ENCODE peak calls at places on chromosomes 12 and 14, in six cellular contexts. W is mammary epithelial cell, A is heart right ventricle, V is RWPE2, X is uterus, C is HCT116. H is an unnamed sample. For H3K4me1 and H3K27me3, the result is how much of the 10 kb centered on the place peaks cover.

GRCh38 chr12:43318002-43318401 is 234.0 kb downstream of the ADAMTS20 start:
- DNase-seq in X (no peak), A (no peak), V (no peak), C (no peak), W (peak), H (no peak)

GRCh38 chr14:92539875-92540274 is 26.3 kb downstream of the RIN3 start:
- DNase-seq in C (no peak), A (peak), X (no peak), V (no peak), W (no peak), H (no peak)

GRCh38 chr12:51689972-51690371 is 98.9 kb downstream of the SCN8A start:
- DNase-seq in V (no peak), X (no peak), W (no peak), C (no peak), A (no peak), H (no peak)

GRCh38 chr12:95986635-95987535 is 9.3 kb downstream of the HAL start:
- DNase-seq in W (no peak), X (no peak), A (no peak), V (no peak), C (no peak), H (no peak)

GRCh38 chr14:104206281-104206904 is 68.0 kb downstream of the KIF26A start:
- DNase-seq in X (no peak), V (no peak), C (no peak), A (no peak), W (no peak), H (no peak)

GRCh38 chr14:25406818-25407217 is 356.9 kb upstream of the STXBP6 start:
- DNase-seq in C (no peak), X (no peak), V (no peak), A (no peak), W (peak), H (no peak)

GRCh38 chr12:62006076-62006732 is 254.0 kb upstream of the USP15 start:
- DNase-seq in X (no peak), C (peak), W (peak), V (no peak), A (no peak), H (no peak)

GRCh38 chr12:17588968-17589367 is 501.0 kb downstream of the RERGL start:
- DNase-seq in W (peak), C (peak), X (no peak), V (no peak), A (no peak), H (no peak)

GRCh38 chr14:104979758-104980591 is 1.8 kb upstream of the AHNAK2 start:
- DNase-seq in A (peak), C (no peak), W (peak), V (peak), X (peak), H (peak)

GRCh38 chr14:105204931-105205717 is 24.0 kb upstream of the NUDT14 start:
- DNase-seq in C (no peak), A (no peak), W (no peak), V (no peak), X (no peak), H (no peak)

GRCh38 chr12:58765076-58765475 is 155.2 kb downstream of the LRIG3 start:
- DNase-seq in V (no peak), C (no peak), A (no peak), W (no peak), X (no peak), H (no peak)

GRCh38 chr12:130449291-130449690 is 111.6 kb downstream of the PIWIL1 start:
- DNase-seq in V (no peak), W (no peak), A (no peak), C (no peak), X (no peak), H (no peak)

GRCh38 chr12:96106137-96106536 is 70.8 kb upstream of the LTA4H start:
- DNase-seq in A (no peak), W (no peak), V (no peak), C (no peak), X (no peak), H (no peak)

GRCh38 chr14:76201162-76201561 is 49.4 kb downstream of the GPATCH2L start:
- DNase-seq in C (no peak), A (no peak), W (peak), V (no peak), X (no peak), H (no peak)

GRCh38 chr14:90797919-90798318 is 18.3 kb downstream of the TTC7B start:
- DNase-seq in W (peak), C (no peak), V (no peak), A (no peak), X (no peak), H (no peak)

GRCh38 chr14:76313861-76314260 is 62.1 kb upstream of the ESRRB start:
- DNase-seq in V (no peak), X (no peak), A (no peak), C (no peak), W (no peak), H (no peak)

GRCh38 chr12:107917912-107918800 is 143.7 kb downstream of the ASCL4 start:
- DNase-seq in W (peak), A (no peak), X (no peak), C (peak), V (no peak), H (no peak)

GRCh38 chr12:75047885-75048525 is 161.6 kb downstream of the KCNC2 start:
- DNase-seq in V (no peak), C (no peak), W (no peak), X (no peak), A (no peak), H (no peak)

GRCh38 chr12:80763874-80764273 is 47.2 kb downstream of the MYF5 start:
- DNase-seq in A (no peak), V (no peak), W (peak), X (no peak), C (peak), H (no peak)

GRCh38 chr14:70660967-70661871 is 19.5 kb downstream of the TTC9 start:
- DNase-seq in W (no peak), C (no peak), X (no peak), V (no peak), A (no peak), H (no peak)

GRCh38 chr12:39619660-39620433 is at the start of gene ABCD2:
- DNase-seq in W (peak), A (peak), X (peak), C (peak), V (no peak), H (peak)

GRCh38 chr14:102525213-102526143 is 15.9 kb upstream of the ANKRD9 start:
- DNase-seq in A (no peak), C (peak), X (no peak), W (peak), V (no peak), H (no peak)

GRCh38 chr12:2877959-2878732 is 1.1 kb downstream of the RHNO1 start:
- DNase-seq in W (peak), V (no peak), C (no peak), X (no peak), A (no peak), H (no peak)
- TF ChIP-seq CTCF in W (no peak), V (peak), C (no peak), X (no peak), A (no peak), H (no peak)

DNA sequence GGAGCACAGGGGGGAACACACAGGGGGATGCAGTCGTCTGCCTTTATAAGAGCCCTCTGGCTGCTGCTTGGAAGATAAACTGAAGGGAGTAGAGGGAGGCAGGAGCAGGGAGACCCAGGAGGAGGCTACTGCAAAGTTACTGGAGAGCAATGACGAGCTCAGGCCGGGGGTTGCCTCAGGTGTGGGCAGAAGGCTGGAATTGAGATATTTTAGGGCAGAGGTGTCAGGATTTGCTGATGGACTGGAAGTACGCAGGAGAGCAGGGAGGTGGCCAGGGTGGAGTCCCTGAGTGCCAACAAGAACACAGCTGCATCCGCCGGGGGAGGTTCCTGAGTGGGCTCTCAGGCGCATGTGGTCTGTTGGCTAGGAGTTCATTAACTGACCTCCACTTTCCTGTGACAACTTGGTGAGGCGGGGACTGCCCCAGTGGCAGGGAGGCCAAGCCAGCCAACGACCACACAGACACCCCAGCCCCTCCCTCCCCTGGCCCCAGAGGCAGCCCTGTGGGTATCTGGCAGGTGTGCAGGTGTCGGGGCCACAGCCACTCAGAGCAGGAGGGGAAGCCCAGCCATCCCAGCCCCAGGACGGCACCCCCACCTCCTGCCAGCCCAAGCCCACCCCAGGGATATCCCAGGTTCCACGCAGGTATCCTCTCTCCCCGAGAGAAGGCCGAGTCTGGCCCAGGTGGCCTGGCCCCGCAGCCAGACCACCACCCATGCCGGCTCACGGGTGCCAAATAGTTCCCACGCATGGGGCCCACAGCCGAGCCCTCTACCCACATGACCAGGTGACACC is 85.4 kb downstream of the NCOR2 start:
- DNase-seq in V (no peak), X (no peak), W (no peak), C (no peak), A (no peak), H (peak)
- H3K4me1 ChIP-seq in V (under half), X (under half), W (under half), C (under half), A (under half), H (under half)

GRCh38 chr12:54036620-54037359 is 3.9 kb downstream of the HOXC5 start:
- DNase-seq in V (no peak), C (no peak), A (no peak), X (no peak), W (peak), H (no peak)
- H3K27me3 ChIP-seq in V (half or more), C (under half), A (half or more), X (under half), W (under half), H (under half)

DNA sequence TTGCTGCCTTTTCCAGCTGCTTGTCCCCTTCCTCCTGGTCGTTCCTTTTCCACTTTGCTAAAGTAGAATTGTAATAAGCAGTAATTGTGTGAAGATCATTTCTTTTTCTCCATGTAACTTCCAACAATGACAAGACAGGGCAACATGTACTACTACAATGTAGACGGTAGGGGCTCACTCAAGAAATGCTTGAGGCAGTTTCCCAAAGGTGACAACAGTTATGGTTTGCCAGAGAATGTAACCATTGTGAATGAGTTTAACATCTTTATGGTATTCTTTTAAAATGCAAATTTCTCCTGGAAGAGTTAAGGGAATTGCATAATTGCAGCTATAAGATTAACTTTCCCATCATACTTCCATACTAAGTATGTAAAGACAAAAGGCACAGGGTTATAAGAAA is 23.8 kb upstream of the PHLDA1 start:
- DNase-seq in V (no peak), C (no peak), A (no peak), X (no peak), W (no peak), H (no peak)
- TF ChIP-seq CTCF in V (no peak), C (no peak), A (no peak), X (no peak), W (peak), H (no peak)

GRCh38 chr12:6205761-6206160 is 5.6 kb downstream of the CD9 start:
- DNase-seq in X (no peak), A (no peak), C (no peak), W (no peak), V (no peak), H (no peak)

GRCh38 chr12:6207254-6207942 is 7.2 kb downstream of the CD9 start:
- DNase-seq in A (no peak), X (no peak), W (no peak), C (no peak), V (no peak), H (no peak)

GRCh38 chr12:6205144-6205539 is 4.9 kb downstream of the CD9 start:
- DNase-seq in W (no peak), A (peak), X (peak), C (no peak), V (no peak), H (peak)

GRCh38 chr12:6204533-6205143 is 4.4 kb downstream of the CD9 start:
- DNase-seq in V (no peak), C (no peak), W (no peak), X (no peak), A (no peak), H (no peak)

GRCh38 chr12:6206327-6206726 is 6.1 kb downstream of the CD9 start:
- DNase-seq in V (no peak), X (no peak), A (no peak), C (no peak), W (no peak), H (no peak)
- H3K4me1 ChIP-seq in V (half or more), X (under half), A (half or more), C (half or more), W (half or more), H (under half)

H was measured in right lobe of liver.